ENCODE peak calls at places on chromosomes 1 and 21, in nine cellular contexts. One of them, this sample, is unnamed.

GRCh38 chr1:22494943-22495579 is 43.4 kb downstream of the ZBTB40 start:
- DNase-seq in frontal cortex: no peak
- DNase-seq in colonic mucosa: no peak
- DNase-seq in HTR-8/SVneo: no peak
- DNase-seq in adipocyte: no peak
- DNase-seq in AG20443: no peak
- DNase-seq in EL: no peak
- DNase-seq in K562: no peak
- DNase-seq in NCI-H2081: no peak
- DNase-seq in this sample: no peak

GRCh38 chr1:89277725-89278124 is 5.1 kb upstream of the GBP5 start:
- DNase-seq in HTR-8/SVneo: no peak
- DNase-seq in frontal cortex: no peak
- DNase-seq in K562: no peak
- DNase-seq in AG20443: no peak
- DNase-seq in colonic mucosa: no peak
- DNase-seq in adipocyte: peak
- DNase-seq in EL: no peak
- DNase-seq in NCI-H2081: no peak
- DNase-seq in this sample: no peak

GRCh38 chr1:230747886-230748800 is 955 bp downstream of the CAPN9 start:
- DNase-seq in frontal cortex: no peak
- DNase-seq in NCI-H2081: no peak
- DNase-seq in adipocyte: no peak
- DNase-seq in colonic mucosa: peak
- DNase-seq in EL: no peak
- DNase-seq in K562: no peak
- DNase-seq in AG20443: no peak
- DNase-seq in HTR-8/SVneo: no peak
- DNase-seq in this sample: no peak

GRCh38 chr1:9239622-9240401 is 5.2 kb downstream of the H6PD start:
- DNase-seq in K562: no peak
- DNase-seq in AG20443: no peak
- DNase-seq in frontal cortex: no peak
- DNase-seq in HTR-8/SVneo: peak
- DNase-seq in EL: peak
- DNase-seq in colonic mucosa: peak
- DNase-seq in NCI-H2081: no peak
- DNase-seq in adipocyte: peak
- DNase-seq in this sample: no peak

GRCh38 chr21:42777757-42778344 is 101.5 kb downstream of the WDR4 start:
- DNase-seq in adipocyte: no peak
- DNase-seq in frontal cortex: no peak
- DNase-seq in AG20443: no peak
- DNase-seq in colonic mucosa: no peak
- DNase-seq in NCI-H2081: no peak
- DNase-seq in K562: no peak
- DNase-seq in EL: no peak
- DNase-seq in HTR-8/SVneo: no peak
- DNase-seq in this sample: no peak

GRCh38 chr1:30325999-30326398 is 397.4 kb downstream of the MATN1 start:
- DNase-seq in adipocyte: no peak
- DNase-seq in colonic mucosa: no peak
- DNase-seq in HTR-8/SVneo: no peak
- DNase-seq in frontal cortex: no peak
- DNase-seq in AG20443: no peak
- DNase-seq in K562: no peak
- DNase-seq in EL: no peak
- DNase-seq in NCI-H2081: no peak
- DNase-seq in this sample: no peak

GRCh38 chr1:246008256-246008901 is 498.7 kb downstream of the SMYD3 start:
- DNase-seq in EL: no peak
- DNase-seq in HTR-8/SVneo: no peak
- DNase-seq in K562: no peak
- DNase-seq in NCI-H2081: peak
- DNase-seq in frontal cortex: peak
- DNase-seq in adipocyte: no peak
- DNase-seq in colonic mucosa: no peak
- DNase-seq in AG20443: no peak
- DNase-seq in this sample: no peak

GRCh38 chr1:117301906-117302305 is 65.3 kb upstream of the MAN1A2 start:
- DNase-seq in frontal cortex: no peak
- DNase-seq in EL: no peak
- DNase-seq in adipocyte: no peak
- DNase-seq in K562: no peak
- DNase-seq in NCI-H2081: no peak
- DNase-seq in HTR-8/SVneo: no peak
- DNase-seq in colonic mucosa: no peak
- DNase-seq in AG20443: no peak
- DNase-seq in this sample: no peak

GRCh38 chr21:45546636-45547203 is 4.5 kb upstream of the SLC19A1 start:
- DNase-seq in NCI-H2081: no peak
- DNase-seq in K562: no peak
- DNase-seq in colonic mucosa: peak
- DNase-seq in AG20443: no peak
- DNase-seq in adipocyte: no peak
- DNase-seq in HTR-8/SVneo: no peak
- DNase-seq in frontal cortex: no peak
- DNase-seq in EL: no peak
- DNase-seq in this sample: no peak

GRCh38 chr21:43332872-43333300 is 94.0 kb downstream of the SIK1 start:
- DNase-seq in frontal cortex: no peak
- DNase-seq in AG20443: peak
- DNase-seq in EL: no peak
- DNase-seq in HTR-8/SVneo: no peak
- DNase-seq in K562: no peak
- DNase-seq in adipocyte: no peak
- DNase-seq in NCI-H2081: no peak
- DNase-seq in colonic mucosa: no peak
- DNase-seq in this sample: no peak

GRCh38 chr1:219041141-219041540 is 132.5 kb upstream of the LYPLAL1 start:
- DNase-seq in K562: no peak
- DNase-seq in EL: peak
- DNase-seq in HTR-8/SVneo: peak
- DNase-seq in NCI-H2081: no peak
- DNase-seq in colonic mucosa: no peak
- DNase-seq in frontal cortex: no peak
- DNase-seq in adipocyte: peak
- DNase-seq in AG20443: no peak
- DNase-seq in this sample: no peak

GRCh38 chr1:50393522-50394120 is 29.6 kb downstream of the DMRTA2 start:
- DNase-seq in EL: no peak
- DNase-seq in colonic mucosa: no peak
- DNase-seq in HTR-8/SVneo: no peak
- DNase-seq in frontal cortex: no peak
- DNase-seq in NCI-H2081: no peak
- DNase-seq in adipocyte: no peak
- DNase-seq in AG20443: no peak
- DNase-seq in K562: no peak
- DNase-seq in this sample: no peak